ENCODE peak calls at places on chromosomes 12 and 14, in eight cellular contexts. U, P, C, N, A, Z, M and F are unnamed samples.
A peak's percentile ranks its signal among the peaks of the same experiment; 100 is the strongest.

GRCh38 chr14:105299654-105300541 is 903 bp downstream of the BRF1 start:
- DNase-seq in U (peak; percentile 40), P (peak; percentile 52), C (no peak), N (no peak), A (no peak), Z (peak; percentile 62), M (no peak), F (no peak)

GRCh38 chr14:28467611-28468010 is 299.0 kb upstream of the FOXG1 start:
- DNase-seq in U (no peak), P (no peak), C (no peak), N (no peak), A (no peak), Z (no peak), M (no peak), F (no peak)

GRCh38 chr12:116882742-116883141 is 1.5 kb upstream of the HRK start:
- DNase-seq in U (peak; percentile 64), P (no peak), C (peak; percentile 26), N (no peak), A (peak; percentile 65), Z (no peak), M (no peak), F (no peak)

GRCh38 chr12:72271401-72271740 is 799 bp upstream of the TRHDE start:
- DNase-seq in U (peak; percentile 96), P (no peak), C (no peak), N (no peak), A (no peak), Z (no peak), M (no peak), F (peak; percentile 65)

GRCh38 chr12:18146375-18146774 is 56.4 kb upstream of the RERGL start:
- DNase-seq in U (no peak), P (no peak), C (no peak), N (no peak), A (no peak), Z (no peak), M (no peak), F (no peak)

GRCh38 chr14:75101491-75101890 is 25.4 kb downstream of the NEK9 start:
- DNase-seq in U (no peak), P (no peak), C (no peak), N (no peak), A (no peak), Z (no peak), M (no peak), F (no peak)

GRCh38 chr12:89861086-89861485 is 152.4 kb upstream of the ATP2B1 start:
- DNase-seq in U (no peak), P (peak; percentile 51), C (no peak), N (no peak), A (no peak), Z (no peak), M (no peak), F (no peak)

GRCh38 chr14:87131879-87132278 is 861.1 kb downstream of the GALC start:
- DNase-seq in U (peak; percentile 19), P (no peak), C (no peak), N (no peak), A (no peak), Z (no peak), M (no peak), F (no peak)

GRCh38 chr14:45177081-45177480 is 41.4 kb downstream of the FANCM start:
- DNase-seq in U (no peak), P (no peak), C (no peak), N (no peak), A (no peak), Z (no peak), M (no peak), F (no peak)

GRCh38 chr12:89326260-89327040 is 25.9 kb downstream of the DUSP6 start:
- DNase-seq in U (no peak), P (no peak), C (no peak), N (no peak), A (no peak), Z (no peak), M (no peak), F (no peak)

GRCh38 chr12:31228811-31229792 is 96.8 kb downstream of the SINHCAF start:
- DNase-seq in U (no peak), P (no peak), C (no peak), N (no peak), A (no peak), Z (no peak), M (peak; percentile 72), F (no peak)

GRCh38 chr12:131752457-131752856 is 41.6 kb downstream of the SFSWAP start:
- DNase-seq in U (no peak), P (no peak), C (no peak), N (no peak), A (no peak), Z (no peak), M (no peak), F (peak; percentile 13)

GRCh38 chr12:18895946-18896345 is 158.0 kb downstream of the CAPZA3 start:
- DNase-seq in U (peak; percentile 98), P (no peak), C (no peak), N (no peak), A (no peak), Z (no peak), M (no peak), F (no peak)

GRCh38 chr14:95784137-95784536 is 70.2 kb upstream of the TCL1A start:
- DNase-seq in U (no peak), P (peak; percentile 15), C (peak; percentile 29), N (no peak), A (no peak), Z (no peak), M (peak; percentile 13), F (no peak)

GRCh38 chr14:26841920-26842741 is 244.3 kb upstream of the NOVA1 start:
- DNase-seq in U (no peak), P (no peak), C (peak; percentile 81), N (no peak), A (peak; percentile 34), Z (peak; percentile 37), M (peak; percentile 69), F (no peak)

GRCh38 chr12:92505373-92506340 is 197.1 kb upstream of the PLEKHG7 start:
- DNase-seq in U (peak; percentile 39), P (peak; percentile 77), C (no peak), N (no peak), A (no peak), Z (peak; percentile 47), M (peak; percentile 70), F (peak; percentile 17)

GRCh38 chr12:112198120-112198733 is 72.9 kb downstream of the TRAFD1 start:
- DNase-seq in U (peak; percentile 85), P (peak; percentile 78), C (peak; percentile 41), N (peak; percentile 15), A (peak; percentile 81), Z (no peak), M (no peak), F (peak; percentile 86)

GRCh38 chr12:127113945-127114344 is 1153.0 kb upstream of the TMEM132C start:
- DNase-seq in U (no peak), P (no peak), C (no peak), N (no peak), A (no peak), Z (no peak), M (no peak), F (no peak)

GRCh38 chr14:94173471-94173884 is 644 bp upstream of the PPP4R4 start:
- DNase-seq in U (no peak), P (peak; percentile 52), C (no peak), N (no peak), A (no peak), Z (no peak), M (no peak), F (no peak)

GRCh38 chr12:97513921-97514320 is 51.3 kb downstream of the RMST start:
- DNase-seq in U (no peak), P (no peak), C (no peak), N (no peak), A (no peak), Z (no peak), M (no peak), F (no peak)

GRCh38 chr12:124326899-124327298 is 32.0 kb downstream of the RFLNA start:
- DNase-seq in U (peak; percentile 34), P (no peak), C (no peak), N (no peak), A (no peak), Z (no peak), M (no peak), F (peak; percentile 51)

GRCh38 chr12:15732341-15733061 is 56.7 kb downstream of the EPS8 start:
- DNase-seq in U (no peak), P (no peak), C (no peak), N (no peak), A (no peak), Z (no peak), M (no peak), F (no peak)

GRCh38 chr12:75825686-75826085 is 205.9 kb downstream of the PHLDA1 start:
- DNase-seq in U (no peak), P (no peak), C (no peak), N (no peak), A (no peak), Z (no peak), M (no peak), F (no peak)

GRCh38 chr12:5051334-5051733 is 7.7 kb downstream of the KCNA5 start:
- DNase-seq in U (no peak), P (no peak), C (no peak), N (no peak), A (no peak), Z (no peak), M (no peak), F (no peak)

GRCh38 chr12:95736631-95737030 is 53.9 kb downstream of the NTN4 start:
- DNase-seq in U (no peak), P (no peak), C (no peak), N (no peak), A (no peak), Z (no peak), M (no peak), F (no peak)

GRCh38 chr12:111298583-111299436 is 70.1 kb downstream of the PHETA1 start:
- DNase-seq in U (peak; percentile 87), P (peak; percentile 76), C (peak; percentile 50), N (no peak), A (peak; percentile 74), Z (peak; percentile 25), M (peak; percentile 24), F (peak; percentile 50)

GRCh38 chr14:23861666-23862065 is 91.9 kb upstream of the DHRS4 start:
- DNase-seq in U (peak; percentile 48), P (no peak), C (peak; percentile 8), N (no peak), A (no peak), Z (no peak), M (no peak), F (no peak)

GRCh38 chr14:49679271-49679670 is 8.7 kb downstream of the POLE2 start:
- DNase-seq in U (no peak), P (no peak), C (no peak), N (no peak), A (no peak), Z (no peak), M (no peak), F (no peak)

GRCh38 chr12:56338643-56339422 is at the start of gene IL23A:
- DNase-seq in U (no peak), P (peak; percentile 94), C (no peak), N (peak; percentile 73), A (no peak), Z (no peak), M (no peak), F (no peak)

GRCh38 chr14:51228890-51229289 is 11.2 kb upstream of the TMX1 start:
- DNase-seq in U (no peak), P (no peak), C (no peak), N (no peak), A (no peak), Z (no peak), M (no peak), F (no peak)

GRCh38 chr12:91210577-91210976 is 28.0 kb upstream of the DCN start:
- DNase-seq in U (no peak), P (no peak), C (no peak), N (no peak), A (no peak), Z (no peak), M (no peak), F (no peak)

GRCh38 chr14:25381498-25381897 is 331.6 kb upstream of the STXBP6 start:
- DNase-seq in U (peak; percentile 46), P (no peak), C (peak; percentile 21), N (no peak), A (no peak), Z (no peak), M (no peak), F (no peak)

GRCh38 chr12:127957001-127957660 is 309.8 kb upstream of the TMEM132C start:
- DNase-seq in U (no peak), P (no peak), C (no peak), N (no peak), A (no peak), Z (no peak), M (no peak), F (no peak)

GRCh38 chr12:105921872-105922669 is 216.7 kb downstream of the NUAK1 start:
- DNase-seq in U (no peak), P (no peak), C (no peak), N (no peak), A (no peak), Z (no peak), M (no peak), F (peak; percentile 54)